ENCODE peak calls at places on chromosomes 3 and 15, in five cellular contexts. B is activated T-cell treated with anti-CD3 and anti-CD28 coated beads for 1 hour, E is spleen, K is T-helper 9 cell, V is T-cell. W is an unnamed sample.

GRCh38 chr15:58361291-58361759 is 70.5 kb upstream of the LIPC start:
- DNase-seq in B (no peak), E (no peak), K (no peak), V (no peak), W (no peak)

GRCh38 chr3:183180105-183180763 is 17.7 kb upstream of the LAMP3 start:
- DNase-seq in B (no peak), V (no peak), E (no peak), K (no peak), W (no peak)

GRCh38 chr3:80519436-80519835 is 751.6 kb upstream of the ROBO1 start:
- DNase-seq in B (no peak), V (no peak), E (no peak), K (no peak), W (no peak)

GRCh38 chr15:29942548-29942947 is 120.3 kb upstream of the TJP1 start:
- DNase-seq in K (no peak), E (no peak), V (no peak), B (no peak), W (no peak)

GRCh38 chr3:150870406-150870805 is 34.8 kb downstream of the MINDY4B start:
- DNase-seq in K (no peak), V (no peak), E (no peak), B (no peak), W (no peak)

GRCh38 chr3:110166791-110167190 is 829.4 kb upstream of the DPPA4 start:
- DNase-seq in E (no peak), V (no peak), B (no peak), K (no peak), W (no peak)

GRCh38 chr15:66997212-66997611 is 68.2 kb upstream of the SMAD3 start:
- DNase-seq in V (no peak), B (no peak), E (no peak), K (no peak), W (no peak)

GRCh38 chr3:4332111-4332510 is 28.9 kb downstream of the SETMAR start:
- DNase-seq in K (no peak), B (no peak), E (no peak), V (no peak), W (no peak)

GRCh38 chr3:16028604-16029003 is 145.9 kb upstream of the GALNT15 start:
- DNase-seq in E (no peak), V (no peak), K (no peak), B (no peak), W (no peak)

GRCh38 chr3:143298380-143298779 is 178.8 kb downstream of the CHST2 start:
- DNase-seq in K (no peak), V (no peak), B (no peak), E (no peak), W (no peak)

GRCh38 chr3:151879037-151879436 is 5.6 kb downstream of the SUCNR1 start:
- DNase-seq in E (no peak), B (no peak), V (no peak), K (no peak), W (no peak)

GRCh38 chr3:189304465-189305341 is 132.9 kb downstream of the TPRG1 start:
- DNase-seq in K (no peak), E (no peak), B (no peak), V (no peak), W (no peak)

W was measured in chondrocyte.